ENCODE peak calls at places on chromosome 9, in six cellular contexts. S is cardiac fibroblast; F is GM06990; W is stimulated activated CD4-positive, alpha-beta T cell treated with anti-CD3 and anti-CD28 coated beads, Interleukin-1b, Interleukin-23, amount 100 ng/mL, for 1 hour; Y is NCI-H82; H is MV-4-11. L is an unnamed sample.

GRCh38 chr9:135218331-135219225 is 131.1 kb downstream of the OLFM1 start:
- DNase-seq in S (no peak), F (no peak), W (no peak), Y (no peak), H (no peak), L (no peak)

GRCh38 chr9:114680266-114681011 is 1.6 kb downstream of the TEX48 start:
- DNase-seq in S (no peak), F (no peak), W (no peak), Y (no peak), H (no peak), L (no peak)

GRCh38 chr9:14730367-14730958 is 7.9 kb upstream of the CER1 start:
- DNase-seq in S (no peak), F (no peak), W (no peak), Y (no peak), H (no peak), L (no peak)

GRCh38 chr9:112408819-112409218 is 28.9 kb downstream of the HSDL2 start:
- DNase-seq in S (no peak), F (no peak), W (no peak), Y (no peak), H (peak), L (no peak)

GRCh38 chr9:88017086-88017485 is 42.8 kb upstream of the CDK20 start:
- DNase-seq in S (peak), F (no peak), W (no peak), Y (no peak), H (no peak), L (no peak)

GRCh38 chr9:134211811-134212460 is 47.6 kb upstream of the RNU6ATAC start:
- DNase-seq in S (no peak), F (no peak), W (no peak), Y (no peak), H (no peak), L (no peak)

GRCh38 chr9:96556701-96557461 is 62.8 kb downstream of the CDC14B start:
- DNase-seq in S (no peak), F (no peak), W (no peak), Y (no peak), H (no peak), L (no peak)

GRCh38 chr9:136734837-136735496 is 7.8 kb downstream of the LCN10 start:
- DNase-seq in S (no peak), F (no peak), W (no peak), Y (no peak), H (no peak), L (no peak)

GRCh38 chr9:76023715-76024195 is 133.3 kb downstream of the PCSK5 start:
- DNase-seq in S (no peak), F (no peak), W (peak), Y (no peak), H (no peak), L (no peak)

GRCh38 chr9:6955251-6955921 is 197.6 kb downstream of the KDM4C start:
- DNase-seq in S (peak), F (no peak), W (no peak), Y (peak), H (no peak), L (no peak)

GRCh38 chr9:801399-802071 is 40.0 kb upstream of the DMRT1 start:
- DNase-seq in S (peak), F (no peak), W (no peak), Y (no peak), H (no peak), L (no peak)

GRCh38 chr9:133716564-133717112 is 21.5 kb downstream of the SARDH start:
- DNase-seq in S (peak), F (no peak), W (no peak), Y (no peak), H (no peak), L (no peak)